ENCODE peak calls at places on chromosomes 16 and 17, in six cellular contexts. K is T-cell, B is foreskin keratinocyte, A is mammary epithelial cell, J is SK-N-SH, T is pulmonary artery endothelial cell. W is an unnamed sample.

GRCh38 chr17:67211742-67212141 is 33.3 kb downstream of the HELZ start:
- DNase-seq in K (no peak), A (peak), J (no peak), T (no peak), B (peak), W (no peak)

GRCh38 chr16:783404-784161 is 4.6 kb downstream of the RPUSD1 start:
- DNase-seq in J (no peak), B (no peak), A (no peak), T (no peak), K (no peak), W (no peak)

GRCh38 chr16:52634528-52634927 is 87.6 kb upstream of the TOX3 start:
- DNase-seq in K (no peak), A (no peak), B (no peak), T (no peak), J (no peak), W (no peak)

GRCh38 chr17:38325221-38325851 is 18.4 kb downstream of the GPR179 start:
- DNase-seq in J (peak), A (no peak), K (no peak), T (no peak), B (no peak), W (no peak)

GRCh38 chr16:64012166-64012565 is 1109.7 kb downstream of the CDH11 start:
- DNase-seq in B (no peak), A (no peak), T (no peak), K (no peak), J (no peak), W (no peak)

GRCh38 chr16:49636608-49637007 is 219.3 kb downstream of the ZNF423 start:
- DNase-seq in J (no peak), B (no peak), K (no peak), T (no peak), A (no peak), W (no peak)

GRCh38 chr16:53881371-53881770 is 177.4 kb downstream of the FTO start:
- DNase-seq in K (no peak), T (no peak), A (peak), J (no peak), B (peak), W (no peak)

GRCh38 chr16:21226749-21227148 is 6.8 kb upstream of the ANKS4B start:
- DNase-seq in J (no peak), K (no peak), A (no peak), B (no peak), T (no peak), W (no peak)

GRCh38 chr17:61728297-61728836 is 135.0 kb downstream of the BRIP1 start:
- DNase-seq in A (no peak), K (no peak), T (no peak), B (no peak), J (no peak), W (no peak)

GRCh38 chr17:30091771-30092170 is 24.8 kb upstream of the NSRP1 start:
- DNase-seq in K (no peak), T (no peak), A (no peak), B (no peak), J (no peak), W (no peak)

GRCh38 chr16:53482123-53482522 is 20.9 kb downstream of the AKTIP start:
- DNase-seq in J (no peak), T (no peak), B (no peak), A (no peak), K (no peak), W (no peak)

GRCh38 chr16:85675528-85675927 is 13.2 kb downstream of the GINS2 start:
- DNase-seq in A (no peak), B (no peak), T (peak), K (no peak), J (no peak), W (peak)

GRCh38 chr17:17836818-17837379 is at the start of gene SREBF1:
- DNase-seq in T (no peak), J (peak), K (peak), B (no peak), A (no peak), W (no peak)

GRCh38 chr17:79984045-79984840 is 51.4 kb downstream of the TBC1D16 start:
- DNase-seq in B (no peak), A (no peak), J (no peak), T (no peak), K (no peak), W (no peak)

GRCh38 chr17:48577946-48578615 is at the start of gene HOXB4:
- DNase-seq in B (no peak), A (peak), K (peak), J (no peak), T (peak), W (no peak)

GRCh38 chr16:66376114-66376513 is 9.6 kb downstream of the CDH5 start:
- DNase-seq in K (no peak), T (no peak), B (no peak), J (no peak), A (no peak), W (no peak)

GRCh38 chr17:36468903-36469635 is 17.4 kb upstream of the ZNHIT3 start:
- DNase-seq in B (no peak), K (no peak), J (no peak), A (no peak), T (no peak), W (no peak)

GRCh38 chr16:66459878-66460277 is 32.8 kb downstream of the BEAN1 start:
- DNase-seq in K (no peak), J (no peak), A (no peak), T (no peak), B (no peak), W (no peak)

GRCh38 chr16:8569650-8570338 is 20.5 kb downstream of the TMEM114 start:
- DNase-seq in B (no peak), A (no peak), K (no peak), J (no peak), T (no peak), W (no peak)

GRCh38 chr17:15468142-15468541 is 721 bp upstream of the CDRT4 start:
- DNase-seq in A (no peak), T (no peak), K (no peak), J (no peak), B (no peak), W (no peak)

GRCh38 chr17:8384801-8385335 is 1.9 kb upstream of the RPL26 start:
- DNase-seq in A (peak), B (peak), K (no peak), T (peak), J (no peak), W (no peak)

GRCh38 chr16:29995330-29995910 is at the start of gene HIRIP3:
- DNase-seq in A (peak), T (no peak), K (peak), B (peak), J (peak), W (no peak)

GRCh38 chr17:44350733-44351226 is 5.7 kb downstream of the GRN start:
- DNase-seq in A (peak), T (no peak), B (no peak), K (peak), J (peak), W (no peak)